ENCODE peak calls at places on chromosomes 1 and 21, in four cellular contexts. E is left cardiac atrium; I is amniotic stem cell; U is stimulated activated CD4-positive, alpha-beta T cell treated with anti-CD3 and anti-CD28 coated beads, Interleukin-15, amount 100 ng/mL, for 1 hour. Y is an unnamed sample.

GRCh38 chr1:19066248-19066873 is 109.9 kb upstream of the IFFO2 start:
- DNase-seq in E (no peak), I (no peak), U (no peak), Y (peak; percentile 17)

GRCh38 chr21:30426732-30427131 is 1.0 kb upstream of the KRTAP13-3 start:
- DNase-seq in E (no peak), I (no peak), U (no peak), Y (no peak)

GRCh38 chr1:180964609-180965008 is 51.9 kb downstream of the KIAA1614 start:
- DNase-seq in E (no peak), I (no peak), U (no peak), Y (peak; percentile 29)

GRCh38 chr1:156126701-156127534 is 12.4 kb downstream of the LMNA start:
- DNase-seq in E (peak; percentile 70), I (peak; percentile 76), U (peak; percentile 57), Y (no peak)

GRCh38 chr1:151238467-151238739 is 16.1 kb upstream of the PSMD4 start:
- DNase-seq in E (no peak), I (peak; percentile 73), U (no peak), Y (no peak)

GRCh38 chr1:80639777-80640533 is 1160.8 kb upstream of the ADGRL2 start:
- DNase-seq in E (no peak), I (no peak), U (no peak), Y (peak; percentile 62)

GRCh38 chr1:110591956-110592355 is 14.2 kb downstream of the KCNA2 start:
- DNase-seq in E (no peak), I (no peak), U (no peak), Y (no peak)

GRCh38 chr1:4084053-4084431 is 184.0 kb upstream of the C1orf174 start:
- DNase-seq in E (no peak), I (no peak), U (no peak), Y (no peak)

Y was measured in DMS53.